ENCODE peak calls at places on chromosomes 11 and 22, in four cellular contexts. T, M, D and W are unnamed samples.

GRCh38 chr11:11157201-11157600 is 195.8 kb downstream of the CSNK2A3 start:
- DNase-seq in T (peak), D (peak), M (no peak), W (no peak)

GRCh38 chr11:30457045-30457444 is 129.1 kb downstream of the MPPED2 start:
- DNase-seq in M (no peak), D (no peak), T (no peak), W (no peak)

GRCh38 chr11:59957094-59957493 is 6.7 kb upstream of the OOSP4A start:
- DNase-seq in D (no peak), M (no peak), T (no peak), W (no peak)

GRCh38 chr22:32204211-32204855 is 540 bp downstream of the RFPL2 start:
- DNase-seq in D (no peak), T (no peak), M (no peak), W (no peak)

GRCh38 chr22:22619765-22620414 is 24.5 kb upstream of the GGTLC2 start:
- DNase-seq in D (no peak), T (no peak), M (no peak), W (no peak)

GRCh38 chr22:26901228-26901816 is 243.9 kb downstream of the MIAT start:
- DNase-seq in D (no peak), T (no peak), M (no peak), W (no peak)

GRCh38 chr22:35900483-35901168 is 128.0 kb downstream of the RBFOX2 start:
- DNase-seq in T (no peak), D (peak), M (no peak), W (no peak)

GRCh38 chr22:47307812-47308211 is 545.4 kb downstream of the TBC1D22A start:
- DNase-seq in D (no peak), M (no peak), T (no peak), W (no peak)

GRCh38 chr11:134098566-134099184 is 29.8 kb downstream of the JAM3 start:
- DNase-seq in D (no peak), T (peak), M (no peak), W (no peak)

GRCh38 chr11:23423656-23424055 is 563.4 kb upstream of the CCDC179 start:
- DNase-seq in T (no peak), D (no peak), M (no peak), W (no peak)

GRCh38 chr11:59791639-59792038 is 18.9 kb downstream of the MRPL16 start:
- DNase-seq in T (no peak), M (no peak), D (no peak), W (no peak)

GRCh38 chr11:118396097-118396501 is 5.3 kb upstream of the ATP5MG start:
- DNase-seq in D (no peak), T (no peak), M (no peak), W (no peak)

GRCh38 chr11:130600139-130600538 is 151.7 kb downstream of the ADAMTS15 start:
- DNase-seq in D (no peak), T (no peak), M (no peak), W (no peak)